ENCODE peak calls at places on chromosomes 12 and 14, in nine cellular contexts. One of them, this sample, is unnamed.

GRCh38 chr14:95519699-95520098 is 3.2 kb upstream of the SYNE3 start:
- DNase-seq in transverse colon: peak
- DNase-seq in heart left ventricle: peak
- DNase-seq in thoracic aorta: no peak
- DNase-seq in neural progenitor cell: no peak
- DNase-seq in caudate nucleus: no peak
- DNase-seq in heart right ventricle: peak
- DNase-seq in stomach: peak
- DNase-seq in CD8-positive, alpha-beta T cell: peak
- DNase-seq in this sample: no peak

GRCh38 chr12:1532367-1532752 is 62.0 kb downstream of the FBXL14 start:
- DNase-seq in transverse colon: no peak
- DNase-seq in neural progenitor cell: no peak
- DNase-seq in CD8-positive, alpha-beta T cell: no peak
- DNase-seq in heart left ventricle: no peak
- DNase-seq in heart right ventricle: no peak
- DNase-seq in caudate nucleus: no peak
- DNase-seq in stomach: no peak
- DNase-seq in thoracic aorta: no peak
- DNase-seq in this sample: no peak

GRCh38 chr14:77114609-77115008 is 16.6 kb downstream of the CIPC start:
- DNase-seq in neural progenitor cell: no peak
- DNase-seq in heart right ventricle: no peak
- DNase-seq in CD8-positive, alpha-beta T cell: no peak
- DNase-seq in caudate nucleus: no peak
- DNase-seq in heart left ventricle: no peak
- DNase-seq in thoracic aorta: no peak
- DNase-seq in transverse colon: no peak
- DNase-seq in stomach: no peak
- DNase-seq in this sample: no peak

GRCh38 chr12:76670776-76671175 is 93.1 kb upstream of the ZDHHC17 start:
- DNase-seq in caudate nucleus: no peak
- DNase-seq in heart left ventricle: no peak
- DNase-seq in heart right ventricle: no peak
- DNase-seq in CD8-positive, alpha-beta T cell: no peak
- DNase-seq in transverse colon: no peak
- DNase-seq in thoracic aorta: no peak
- DNase-seq in neural progenitor cell: no peak
- DNase-seq in stomach: no peak
- DNase-seq in this sample: no peak

GRCh38 chr12:47802312-47802711 is 17.4 kb downstream of the HDAC7 start:
- DNase-seq in thoracic aorta: no peak
- DNase-seq in heart right ventricle: no peak
- DNase-seq in transverse colon: no peak
- DNase-seq in caudate nucleus: no peak
- DNase-seq in stomach: no peak
- DNase-seq in neural progenitor cell: peak
- DNase-seq in heart left ventricle: no peak
- DNase-seq in CD8-positive, alpha-beta T cell: no peak
- DNase-seq in this sample: no peak

GRCh38 chr12:54054442-54055332 is 1.1 kb downstream of the HOXC4 start:
- DNase-seq in transverse colon: no peak
- DNase-seq in heart left ventricle: no peak
- DNase-seq in caudate nucleus: no peak
- DNase-seq in heart right ventricle: no peak
- DNase-seq in stomach: no peak
- DNase-seq in neural progenitor cell: no peak
- DNase-seq in thoracic aorta: no peak
- DNase-seq in CD8-positive, alpha-beta T cell: no peak
- DNase-seq in this sample: no peak

GRCh38 chr12:45509187-45509586 is 220.3 kb upstream of the ARID2 start:
- DNase-seq in heart right ventricle: no peak
- DNase-seq in thoracic aorta: no peak
- DNase-seq in caudate nucleus: no peak
- DNase-seq in neural progenitor cell: no peak
- DNase-seq in stomach: no peak
- DNase-seq in heart left ventricle: no peak
- DNase-seq in transverse colon: no peak
- DNase-seq in CD8-positive, alpha-beta T cell: no peak
- DNase-seq in this sample: no peak

GRCh38 chr12:89695100-89695499 is 13.5 kb downstream of the ATP2B1 start:
- DNase-seq in heart left ventricle: no peak
- DNase-seq in caudate nucleus: no peak
- DNase-seq in transverse colon: no peak
- DNase-seq in stomach: no peak
- DNase-seq in thoracic aorta: no peak
- DNase-seq in neural progenitor cell: no peak
- DNase-seq in heart right ventricle: peak
- DNase-seq in CD8-positive, alpha-beta T cell: no peak
- DNase-seq in this sample: no peak

GRCh38 chr14:105818712-105819005 is 292.3 kb downstream of the TMEM121 start:
- DNase-seq in thoracic aorta: no peak
- DNase-seq in heart right ventricle: no peak
- DNase-seq in stomach: no peak
- DNase-seq in CD8-positive, alpha-beta T cell: no peak
- DNase-seq in caudate nucleus: no peak
- DNase-seq in transverse colon: no peak
- DNase-seq in neural progenitor cell: no peak
- DNase-seq in heart left ventricle: no peak
- DNase-seq in this sample: no peak

GRCh38 chr14:28294834-28295440 is 471.6 kb upstream of the FOXG1 start:
- DNase-seq in transverse colon: no peak
- DNase-seq in neural progenitor cell: peak
- DNase-seq in stomach: no peak
- DNase-seq in caudate nucleus: no peak
- DNase-seq in heart right ventricle: no peak
- DNase-seq in heart left ventricle: no peak
- DNase-seq in thoracic aorta: no peak
- DNase-seq in CD8-positive, alpha-beta T cell: no peak
- DNase-seq in this sample: no peak

GRCh38 chr12:106389181-106389580 is 31.6 kb downstream of the POLR3B start:
- DNase-seq in transverse colon: no peak
- DNase-seq in heart left ventricle: no peak
- DNase-seq in neural progenitor cell: no peak
- DNase-seq in caudate nucleus: no peak
- DNase-seq in CD8-positive, alpha-beta T cell: no peak
- DNase-seq in heart right ventricle: no peak
- DNase-seq in thoracic aorta: no peak
- DNase-seq in stomach: no peak
- DNase-seq in this sample: no peak

GRCh38 chr12:6667559-6668210 is 4.8 kb upstream of the ING4 start:
- DNase-seq in transverse colon: no peak
- DNase-seq in thoracic aorta: no peak
- DNase-seq in heart left ventricle: no peak
- DNase-seq in CD8-positive, alpha-beta T cell: no peak
- DNase-seq in heart right ventricle: no peak
- DNase-seq in neural progenitor cell: no peak
- DNase-seq in stomach: no peak
- DNase-seq in caudate nucleus: no peak
- DNase-seq in this sample: no peak

GRCh38 chr12:20624718-20625117 is 70.4 kb upstream of the SLCO1C1 start:
- DNase-seq in heart left ventricle: no peak
- DNase-seq in transverse colon: no peak
- DNase-seq in caudate nucleus: no peak
- DNase-seq in heart right ventricle: no peak
- DNase-seq in stomach: no peak
- DNase-seq in CD8-positive, alpha-beta T cell: no peak
- DNase-seq in neural progenitor cell: peak
- DNase-seq in thoracic aorta: no peak
- DNase-seq in this sample: no peak

GRCh38 chr14:99822800-99823455 is 29.7 kb downstream of the EML1 start:
- DNase-seq in caudate nucleus: no peak
- DNase-seq in stomach: no peak
- DNase-seq in neural progenitor cell: no peak
- DNase-seq in heart left ventricle: no peak
- DNase-seq in transverse colon: no peak
- DNase-seq in thoracic aorta: no peak
- DNase-seq in CD8-positive, alpha-beta T cell: no peak
- DNase-seq in heart right ventricle: no peak
- DNase-seq in this sample: peak

GRCh38 chr14:54894995-54895394 is 7.6 kb downstream of the GCH1 start:
- DNase-seq in thoracic aorta: no peak
- DNase-seq in caudate nucleus: no peak
- DNase-seq in transverse colon: no peak
- DNase-seq in heart left ventricle: no peak
- DNase-seq in neural progenitor cell: no peak
- DNase-seq in heart right ventricle: no peak
- DNase-seq in CD8-positive, alpha-beta T cell: no peak
- DNase-seq in stomach: no peak
- DNase-seq in this sample: no peak

GRCh38 chr14:105498430-105499255 is 7.6 kb downstream of the TEDC1 start:
- DNase-seq in heart left ventricle: no peak
- DNase-seq in CD8-positive, alpha-beta T cell: no peak
- DNase-seq in transverse colon: no peak
- DNase-seq in stomach: no peak
- DNase-seq in heart right ventricle: no peak
- DNase-seq in neural progenitor cell: no peak
- DNase-seq in caudate nucleus: peak
- DNase-seq in thoracic aorta: no peak
- DNase-seq in this sample: no peak

GRCh38 chr14:35352274-35353233 is 52.0 kb downstream of the NFKBIA start:
- DNase-seq in thoracic aorta: no peak
- DNase-seq in caudate nucleus: no peak
- DNase-seq in transverse colon: no peak
- DNase-seq in neural progenitor cell: no peak
- DNase-seq in heart left ventricle: no peak
- DNase-seq in heart right ventricle: no peak
- DNase-seq in stomach: no peak
- DNase-seq in CD8-positive, alpha-beta T cell: no peak
- DNase-seq in this sample: no peak

GRCh38 chr14:55430024-55430690 is 10.3 kb downstream of the TBPL2 start:
- DNase-seq in caudate nucleus: no peak
- DNase-seq in transverse colon: peak
- DNase-seq in thoracic aorta: peak
- DNase-seq in stomach: no peak
- DNase-seq in heart right ventricle: peak
- DNase-seq in CD8-positive, alpha-beta T cell: peak
- DNase-seq in heart left ventricle: peak
- DNase-seq in neural progenitor cell: peak
- DNase-seq in this sample: no peak

GRCh38 chr12:111773801-111774551 is 7.2 kb downstream of the ALDH2 start:
- DNase-seq in thoracic aorta: no peak
- DNase-seq in stomach: peak
- DNase-seq in heart left ventricle: peak
- DNase-seq in heart right ventricle: peak
- DNase-seq in neural progenitor cell: peak
- DNase-seq in CD8-positive, alpha-beta T cell: no peak
- DNase-seq in caudate nucleus: no peak
- DNase-seq in transverse colon: peak
- DNase-seq in this sample: peak

GRCh38 chr12:7114008-7114407 is 5.0 kb upstream of the C1RL start:
- DNase-seq in neural progenitor cell: no peak
- DNase-seq in CD8-positive, alpha-beta T cell: no peak
- DNase-seq in transverse colon: no peak
- DNase-seq in caudate nucleus: no peak
- DNase-seq in heart left ventricle: no peak
- DNase-seq in heart right ventricle: no peak
- DNase-seq in stomach: no peak
- DNase-seq in thoracic aorta: no peak
- DNase-seq in this sample: no peak

DNA sequence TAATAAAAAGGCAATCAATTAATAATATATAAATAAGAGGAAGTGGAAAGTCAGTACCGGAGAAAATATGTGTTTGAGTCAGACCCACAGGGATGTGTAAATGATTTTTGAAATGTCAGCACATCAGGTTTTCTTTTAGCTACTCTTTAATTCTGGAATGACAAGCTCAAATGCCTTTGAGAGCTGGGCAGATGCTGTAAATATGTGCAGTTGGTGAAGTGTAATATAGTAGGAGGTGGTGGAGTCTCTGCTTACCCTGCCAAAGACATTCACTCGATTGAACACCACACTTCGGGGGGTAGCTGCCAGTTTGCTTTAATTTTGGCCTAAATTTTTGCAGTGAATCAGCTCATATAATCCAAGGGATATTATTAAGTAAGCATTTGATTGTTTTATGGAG is 93.0 kb downstream of the PLEKHA5 start:
- DNase-seq in thoracic aorta: no peak
- DNase-seq in transverse colon: no peak
- DNase-seq in heart right ventricle: no peak
- DNase-seq in stomach: no peak
- DNase-seq in neural progenitor cell: no peak
- DNase-seq in caudate nucleus: no peak
- DNase-seq in CD8-positive, alpha-beta T cell: no peak
- DNase-seq in heart left ventricle: no peak
- DNase-seq in this sample: no peak
- H3K27ac ChIP-seq in thoracic aorta: no peak
- H3K27ac ChIP-seq in transverse colon: no peak
- H3K27ac ChIP-seq in heart right ventricle: no peak
- H3K27ac ChIP-seq in stomach: peak
- H3K27ac ChIP-seq in neural progenitor cell: no peak
- H3K27ac ChIP-seq in caudate nucleus: no peak
- H3K27ac ChIP-seq in CD8-positive, alpha-beta T cell: no peak
- H3K27ac ChIP-seq in heart left ventricle: peak
- H3K27ac ChIP-seq in this sample: no peak

GRCh38 chr12:114003286-114003685 is 37.2 kb upstream of the RBM19 start:
- DNase-seq in CD8-positive, alpha-beta T cell: no peak
- DNase-seq in stomach: no peak
- DNase-seq in neural progenitor cell: no peak
- DNase-seq in thoracic aorta: no peak
- DNase-seq in heart left ventricle: no peak
- DNase-seq in caudate nucleus: no peak
- DNase-seq in transverse colon: no peak
- DNase-seq in heart right ventricle: no peak
- DNase-seq in this sample: no peak
- H3K27ac ChIP-seq in CD8-positive, alpha-beta T cell: no peak
- H3K27ac ChIP-seq in stomach: no peak
- H3K27ac ChIP-seq in neural progenitor cell: no peak
- H3K27ac ChIP-seq in thoracic aorta: no peak
- H3K27ac ChIP-seq in heart left ventricle: no peak
- H3K27ac ChIP-seq in caudate nucleus: no peak
- H3K27ac ChIP-seq in transverse colon: no peak
- H3K27ac ChIP-seq in heart right ventricle: no peak
- H3K27ac ChIP-seq in this sample: no peak

GRCh38 chr14:88044129-88044727 is 39.3 kb downstream of the GPR65 start:
- DNase-seq in heart left ventricle: no peak
- DNase-seq in heart right ventricle: no peak
- DNase-seq in transverse colon: no peak
- DNase-seq in neural progenitor cell: no peak
- DNase-seq in CD8-positive, alpha-beta T cell: no peak
- DNase-seq in caudate nucleus: no peak
- DNase-seq in thoracic aorta: no peak
- DNase-seq in stomach: no peak
- DNase-seq in this sample: no peak
- H3K27ac ChIP-seq in heart left ventricle: no peak
- H3K27ac ChIP-seq in heart right ventricle: no peak
- H3K27ac ChIP-seq in transverse colon: no peak
- H3K27ac ChIP-seq in neural progenitor cell: no peak
- H3K27ac ChIP-seq in CD8-positive, alpha-beta T cell: no peak
- H3K27ac ChIP-seq in caudate nucleus: no peak
- H3K27ac ChIP-seq in thoracic aorta: no peak
- H3K27ac ChIP-seq in stomach: peak
- H3K27ac ChIP-seq in this sample: no peak

GRCh38 chr14:52610187-52610586 is 57.6 kb downstream of the GPR137C start:
- DNase-seq in heart right ventricle: no peak
- DNase-seq in neural progenitor cell: no peak
- DNase-seq in stomach: no peak
- DNase-seq in heart left ventricle: no peak
- DNase-seq in transverse colon: no peak
- DNase-seq in CD8-positive, alpha-beta T cell: no peak
- DNase-seq in thoracic aorta: no peak
- DNase-seq in caudate nucleus: no peak
- DNase-seq in this sample: no peak

GRCh38 chr14:52607061-52607460 is 54.4 kb downstream of the GPR137C start:
- DNase-seq in caudate nucleus: no peak
- DNase-seq in heart right ventricle: no peak
- DNase-seq in thoracic aorta: no peak
- DNase-seq in transverse colon: no peak
- DNase-seq in stomach: no peak
- DNase-seq in CD8-positive, alpha-beta T cell: no peak
- DNase-seq in neural progenitor cell: no peak
- DNase-seq in heart left ventricle: no peak
- DNase-seq in this sample: no peak

GRCh38 chr14:52609445-52610044 is 56.9 kb downstream of the GPR137C start:
- DNase-seq in neural progenitor cell: peak
- DNase-seq in caudate nucleus: no peak
- DNase-seq in CD8-positive, alpha-beta T cell: no peak
- DNase-seq in heart left ventricle: no peak
- DNase-seq in transverse colon: no peak
- DNase-seq in heart right ventricle: no peak
- DNase-seq in stomach: no peak
- DNase-seq in thoracic aorta: no peak
- DNase-seq in this sample: no peak
- H3K27ac ChIP-seq in neural progenitor cell: no peak
- H3K27ac ChIP-seq in caudate nucleus: no peak
- H3K27ac ChIP-seq in CD8-positive, alpha-beta T cell: no peak
- H3K27ac ChIP-seq in heart left ventricle: no peak
- H3K27ac ChIP-seq in transverse colon: no peak
- H3K27ac ChIP-seq in heart right ventricle: no peak
- H3K27ac ChIP-seq in stomach: no peak
- H3K27ac ChIP-seq in thoracic aorta: no peak
- H3K27ac ChIP-seq in this sample: no peak

This sample was measured in substantia nigra.